ENCODE peak calls at places on chromosomes 7 and 10, in seven cellular contexts. One of them, this sample, is unnamed.

GRCh38 chr10:49610735-49611165 is 640 bp downstream of the SLC18A3 start:
- DNase-seq in GM04504: no peak
- DNase-seq in midbrain: no peak
- DNase-seq in activated CD8-positive, alpha-beta memory T cell treated with anti-CD3 and anti-CD28 coated beads, Interleukin-2, amount 50 U/mL, for 48 hours: no peak
- DNase-seq in neural progenitor cell: no peak
- DNase-seq in sigmoid colon: peak
- DNase-seq in C1 segment of cervical spinal cord: no peak
- DNase-seq in this sample: no peak

GRCh38 chr10:117533507-117534281 is 8.9 kb upstream of the EMX2 start:
- DNase-seq in GM04504: no peak
- DNase-seq in midbrain: no peak
- DNase-seq in activated CD8-positive, alpha-beta memory T cell treated with anti-CD3 and anti-CD28 coated beads, Interleukin-2, amount 50 U/mL, for 48 hours: no peak
- DNase-seq in neural progenitor cell: peak
- DNase-seq in sigmoid colon: peak
- DNase-seq in C1 segment of cervical spinal cord: no peak
- DNase-seq in this sample: no peak

GRCh38 chr7:144009361-144009760 is 9.2 kb downstream of the OR6B1 start:
- DNase-seq in GM04504: no peak
- DNase-seq in midbrain: no peak
- DNase-seq in activated CD8-positive, alpha-beta memory T cell treated with anti-CD3 and anti-CD28 coated beads, Interleukin-2, amount 50 U/mL, for 48 hours: no peak
- DNase-seq in neural progenitor cell: no peak
- DNase-seq in sigmoid colon: no peak
- DNase-seq in C1 segment of cervical spinal cord: no peak
- DNase-seq in this sample: no peak

GRCh38 chr7:5472432-5473315 is 49.0 kb upstream of the TNRC18 start:
- DNase-seq in GM04504: no peak
- DNase-seq in midbrain: no peak
- DNase-seq in activated CD8-positive, alpha-beta memory T cell treated with anti-CD3 and anti-CD28 coated beads, Interleukin-2, amount 50 U/mL, for 48 hours: no peak
- DNase-seq in neural progenitor cell: no peak
- DNase-seq in sigmoid colon: no peak
- DNase-seq in C1 segment of cervical spinal cord: no peak
- DNase-seq in this sample: no peak

GRCh38 chr7:30076411-30076810 is 48.2 kb downstream of the PLEKHA8 start:
- DNase-seq in GM04504: no peak
- DNase-seq in midbrain: no peak
- DNase-seq in activated CD8-positive, alpha-beta memory T cell treated with anti-CD3 and anti-CD28 coated beads, Interleukin-2, amount 50 U/mL, for 48 hours: no peak
- DNase-seq in neural progenitor cell: no peak
- DNase-seq in sigmoid colon: no peak
- DNase-seq in C1 segment of cervical spinal cord: no peak
- DNase-seq in this sample: no peak

GRCh38 chr10:98134431-98135221 is at the start of gene R3HCC1L:
- DNase-seq in GM04504: peak
- DNase-seq in midbrain: peak
- DNase-seq in activated CD8-positive, alpha-beta memory T cell treated with anti-CD3 and anti-CD28 coated beads, Interleukin-2, amount 50 U/mL, for 48 hours: peak
- DNase-seq in neural progenitor cell: peak
- DNase-seq in sigmoid colon: peak
- DNase-seq in C1 segment of cervical spinal cord: peak
- DNase-seq in this sample: peak

GRCh38 chr7:91142743-91143142 is 121.5 kb upstream of the FZD1 start:
- DNase-seq in GM04504: no peak
- DNase-seq in midbrain: no peak
- DNase-seq in activated CD8-positive, alpha-beta memory T cell treated with anti-CD3 and anti-CD28 coated beads, Interleukin-2, amount 50 U/mL, for 48 hours: no peak
- DNase-seq in neural progenitor cell: no peak
- DNase-seq in sigmoid colon: no peak
- DNase-seq in C1 segment of cervical spinal cord: no peak
- DNase-seq in this sample: no peak

GRCh38 chr7:2050511-2050866 is 182.3 kb downstream of the MAD1L1 start:
- DNase-seq in GM04504: no peak
- DNase-seq in midbrain: no peak
- DNase-seq in activated CD8-positive, alpha-beta memory T cell treated with anti-CD3 and anti-CD28 coated beads, Interleukin-2, amount 50 U/mL, for 48 hours: no peak
- DNase-seq in neural progenitor cell: no peak
- DNase-seq in sigmoid colon: no peak
- DNase-seq in C1 segment of cervical spinal cord: no peak
- DNase-seq in this sample: no peak

GRCh38 chr7:81484266-81484665 is 285.6 kb downstream of the HGF start:
- DNase-seq in GM04504: peak
- DNase-seq in midbrain: peak
- DNase-seq in activated CD8-positive, alpha-beta memory T cell treated with anti-CD3 and anti-CD28 coated beads, Interleukin-2, amount 50 U/mL, for 48 hours: no peak
- DNase-seq in neural progenitor cell: peak
- DNase-seq in sigmoid colon: no peak
- DNase-seq in C1 segment of cervical spinal cord: no peak
- DNase-seq in this sample: no peak

GRCh38 chr7:92731327-92732063 is 104.9 kb downstream of the CDK6 start:
- DNase-seq in GM04504: no peak
- DNase-seq in midbrain: no peak
- DNase-seq in activated CD8-positive, alpha-beta memory T cell treated with anti-CD3 and anti-CD28 coated beads, Interleukin-2, amount 50 U/mL, for 48 hours: no peak
- DNase-seq in neural progenitor cell: no peak
- DNase-seq in sigmoid colon: no peak
- DNase-seq in C1 segment of cervical spinal cord: no peak
- DNase-seq in this sample: no peak

GRCh38 chr10:34520084-34520483 is 295.0 kb downstream of the PARD3 start:
- DNase-seq in GM04504: no peak
- DNase-seq in midbrain: no peak
- DNase-seq in activated CD8-positive, alpha-beta memory T cell treated with anti-CD3 and anti-CD28 coated beads, Interleukin-2, amount 50 U/mL, for 48 hours: no peak
- DNase-seq in neural progenitor cell: no peak
- DNase-seq in sigmoid colon: no peak
- DNase-seq in C1 segment of cervical spinal cord: no peak
- DNase-seq in this sample: no peak

GRCh38 chr10:113473851-113474250 is 79.0 kb upstream of the HABP2 start:
- DNase-seq in GM04504: peak
- DNase-seq in midbrain: no peak
- DNase-seq in activated CD8-positive, alpha-beta memory T cell treated with anti-CD3 and anti-CD28 coated beads, Interleukin-2, amount 50 U/mL, for 48 hours: no peak
- DNase-seq in neural progenitor cell: no peak
- DNase-seq in sigmoid colon: no peak
- DNase-seq in C1 segment of cervical spinal cord: no peak
- DNase-seq in this sample: no peak

GRCh38 chr10:90635111-90635798 is 222.6 kb downstream of the HTR7 start:
- DNase-seq in GM04504: no peak
- DNase-seq in midbrain: no peak
- DNase-seq in activated CD8-positive, alpha-beta memory T cell treated with anti-CD3 and anti-CD28 coated beads, Interleukin-2, amount 50 U/mL, for 48 hours: no peak
- DNase-seq in neural progenitor cell: peak
- DNase-seq in sigmoid colon: no peak
- DNase-seq in C1 segment of cervical spinal cord: no peak
- DNase-seq in this sample: no peak

GRCh38 chr10:59793924-59794323 is 40.7 kb upstream of the MRLN start:
- DNase-seq in GM04504: no peak
- DNase-seq in midbrain: no peak
- DNase-seq in activated CD8-positive, alpha-beta memory T cell treated with anti-CD3 and anti-CD28 coated beads, Interleukin-2, amount 50 U/mL, for 48 hours: no peak
- DNase-seq in neural progenitor cell: no peak
- DNase-seq in sigmoid colon: no peak
- DNase-seq in C1 segment of cervical spinal cord: no peak
- DNase-seq in this sample: no peak

GRCh38 chr7:490461-491291 is 29.0 kb downstream of the PDGFA start:
- DNase-seq in GM04504: no peak
- DNase-seq in midbrain: no peak
- DNase-seq in activated CD8-positive, alpha-beta memory T cell treated with anti-CD3 and anti-CD28 coated beads, Interleukin-2, amount 50 U/mL, for 48 hours: no peak
- DNase-seq in neural progenitor cell: no peak
- DNase-seq in sigmoid colon: peak
- DNase-seq in C1 segment of cervical spinal cord: no peak
- DNase-seq in this sample: no peak

GRCh38 chr7:137903382-137904169 is 56.8 kb upstream of the DGKI start:
- DNase-seq in GM04504: no peak
- DNase-seq in midbrain: peak
- DNase-seq in activated CD8-positive, alpha-beta memory T cell treated with anti-CD3 and anti-CD28 coated beads, Interleukin-2, amount 50 U/mL, for 48 hours: peak
- DNase-seq in neural progenitor cell: peak
- DNase-seq in sigmoid colon: peak
- DNase-seq in C1 segment of cervical spinal cord: peak
- DNase-seq in this sample: peak

GRCh38 chr10:70448236-70448635 is 6.8 kb upstream of the NODAL start:
- DNase-seq in GM04504: no peak
- DNase-seq in midbrain: no peak
- DNase-seq in activated CD8-positive, alpha-beta memory T cell treated with anti-CD3 and anti-CD28 coated beads, Interleukin-2, amount 50 U/mL, for 48 hours: no peak
- DNase-seq in neural progenitor cell: no peak
- DNase-seq in sigmoid colon: no peak
- DNase-seq in C1 segment of cervical spinal cord: no peak
- DNase-seq in this sample: no peak

GRCh38 chr7:80284848-80285247 is 150.2 kb downstream of the GNAI1 start:
- DNase-seq in GM04504: peak
- DNase-seq in midbrain: no peak
- DNase-seq in activated CD8-positive, alpha-beta memory T cell treated with anti-CD3 and anti-CD28 coated beads, Interleukin-2, amount 50 U/mL, for 48 hours: no peak
- DNase-seq in neural progenitor cell: no peak
- DNase-seq in sigmoid colon: no peak
- DNase-seq in C1 segment of cervical spinal cord: no peak
- DNase-seq in this sample: no peak

GRCh38 chr7:139635521-139636240 is 112.2 kb downstream of the CLEC2L start:
- DNase-seq in GM04504: no peak
- DNase-seq in midbrain: no peak
- DNase-seq in activated CD8-positive, alpha-beta memory T cell treated with anti-CD3 and anti-CD28 coated beads, Interleukin-2, amount 50 U/mL, for 48 hours: peak
- DNase-seq in neural progenitor cell: peak
- DNase-seq in sigmoid colon: no peak
- DNase-seq in C1 segment of cervical spinal cord: no peak
- DNase-seq in this sample: peak

GRCh38 chr10:28532223-28532508 is 752 bp upstream of the WAC start:
- DNase-seq in GM04504: no peak
- DNase-seq in midbrain: peak
- DNase-seq in activated CD8-positive, alpha-beta memory T cell treated with anti-CD3 and anti-CD28 coated beads, Interleukin-2, amount 50 U/mL, for 48 hours: no peak
- DNase-seq in neural progenitor cell: no peak
- DNase-seq in sigmoid colon: no peak
- DNase-seq in C1 segment of cervical spinal cord: no peak
- DNase-seq in this sample: no peak

GRCh38 chr7:93171606-93172226 is 23.5 kb upstream of the SAMD9L start:
- DNase-seq in GM04504: no peak
- DNase-seq in midbrain: no peak
- DNase-seq in activated CD8-positive, alpha-beta memory T cell treated with anti-CD3 and anti-CD28 coated beads, Interleukin-2, amount 50 U/mL, for 48 hours: no peak
- DNase-seq in neural progenitor cell: no peak
- DNase-seq in sigmoid colon: no peak
- DNase-seq in C1 segment of cervical spinal cord: no peak
- DNase-seq in this sample: no peak

GRCh38 chr7:80681272-80681885 is 42.9 kb downstream of the CD36 start:
- DNase-seq in GM04504: no peak
- DNase-seq in midbrain: no peak
- DNase-seq in activated CD8-positive, alpha-beta memory T cell treated with anti-CD3 and anti-CD28 coated beads, Interleukin-2, amount 50 U/mL, for 48 hours: no peak
- DNase-seq in neural progenitor cell: no peak
- DNase-seq in sigmoid colon: no peak
- DNase-seq in C1 segment of cervical spinal cord: no peak
- DNase-seq in this sample: no peak

GRCh38 chr10:79112898-79113431 is 44.2 kb downstream of the ZMIZ1 start:
- DNase-seq in GM04504: peak
- DNase-seq in midbrain: no peak
- DNase-seq in activated CD8-positive, alpha-beta memory T cell treated with anti-CD3 and anti-CD28 coated beads, Interleukin-2, amount 50 U/mL, for 48 hours: no peak
- DNase-seq in neural progenitor cell: no peak
- DNase-seq in sigmoid colon: peak
- DNase-seq in C1 segment of cervical spinal cord: no peak
- DNase-seq in this sample: no peak

GRCh38 chr10:116756277-116756676 is 13.9 kb upstream of the HSPA12A start:
- DNase-seq in GM04504: no peak
- DNase-seq in midbrain: peak
- DNase-seq in activated CD8-positive, alpha-beta memory T cell treated with anti-CD3 and anti-CD28 coated beads, Interleukin-2, amount 50 U/mL, for 48 hours: no peak
- DNase-seq in neural progenitor cell: no peak
- DNase-seq in sigmoid colon: peak
- DNase-seq in C1 segment of cervical spinal cord: peak
- DNase-seq in this sample: no peak

GRCh38 chr7:91718071-91718470 is 162.4 kb downstream of the MTERF1 start:
- DNase-seq in GM04504: no peak
- DNase-seq in midbrain: no peak
- DNase-seq in activated CD8-positive, alpha-beta memory T cell treated with anti-CD3 and anti-CD28 coated beads, Interleukin-2, amount 50 U/mL, for 48 hours: no peak
- DNase-seq in neural progenitor cell: no peak
- DNase-seq in sigmoid colon: no peak
- DNase-seq in C1 segment of cervical spinal cord: no peak
- DNase-seq in this sample: no peak

GRCh38 chr10:120456626-120457430 is at the start of gene PLPP4:
- DNase-seq in GM04504: no peak
- DNase-seq in midbrain: peak
- DNase-seq in activated CD8-positive, alpha-beta memory T cell treated with anti-CD3 and anti-CD28 coated beads, Interleukin-2, amount 50 U/mL, for 48 hours: no peak
- DNase-seq in neural progenitor cell: peak
- DNase-seq in sigmoid colon: no peak
- DNase-seq in C1 segment of cervical spinal cord: peak
- DNase-seq in this sample: no peak

GRCh38 chr7:151132461-151133205 is 34.9 kb downstream of the GBX1 start:
- DNase-seq in GM04504: no peak
- DNase-seq in midbrain: no peak
- DNase-seq in activated CD8-positive, alpha-beta memory T cell treated with anti-CD3 and anti-CD28 coated beads, Interleukin-2, amount 50 U/mL, for 48 hours: no peak
- DNase-seq in neural progenitor cell: no peak
- DNase-seq in sigmoid colon: peak
- DNase-seq in C1 segment of cervical spinal cord: no peak
- DNase-seq in this sample: no peak

GRCh38 chr10:5440206-5440605 is 27.8 kb downstream of the NET1 start:
- DNase-seq in GM04504: no peak
- DNase-seq in midbrain: no peak
- DNase-seq in activated CD8-positive, alpha-beta memory T cell treated with anti-CD3 and anti-CD28 coated beads, Interleukin-2, amount 50 U/mL, for 48 hours: no peak
- DNase-seq in neural progenitor cell: no peak
- DNase-seq in sigmoid colon: no peak
- DNase-seq in C1 segment of cervical spinal cord: no peak
- DNase-seq in this sample: no peak

GRCh38 chr7:42232275-42232674 is 4.7 kb downstream of the GLI3 start:
- DNase-seq in GM04504: peak
- DNase-seq in midbrain: peak
- DNase-seq in activated CD8-positive, alpha-beta memory T cell treated with anti-CD3 and anti-CD28 coated beads, Interleukin-2, amount 50 U/mL, for 48 hours: no peak
- DNase-seq in neural progenitor cell: peak
- DNase-seq in sigmoid colon: peak
- DNase-seq in C1 segment of cervical spinal cord: no peak
- DNase-seq in this sample: no peak

GRCh38 chr10:131814567-131815290 is 86.1 kb upstream of the PPP2R2D start:
- DNase-seq in GM04504: no peak
- DNase-seq in midbrain: no peak
- DNase-seq in activated CD8-positive, alpha-beta memory T cell treated with anti-CD3 and anti-CD28 coated beads, Interleukin-2, amount 50 U/mL, for 48 hours: peak
- DNase-seq in neural progenitor cell: no peak
- DNase-seq in sigmoid colon: no peak
- DNase-seq in C1 segment of cervical spinal cord: no peak
- DNase-seq in this sample: no peak

GRCh38 chr7:24786941-24787340 is 29.7 kb upstream of the GSDME start:
- DNase-seq in GM04504: peak
- DNase-seq in midbrain: peak
- DNase-seq in activated CD8-positive, alpha-beta memory T cell treated with anti-CD3 and anti-CD28 coated beads, Interleukin-2, amount 50 U/mL, for 48 hours: no peak
- DNase-seq in neural progenitor cell: no peak
- DNase-seq in sigmoid colon: no peak
- DNase-seq in C1 segment of cervical spinal cord: no peak
- DNase-seq in this sample: no peak

GRCh38 chr7:8923164-8923806 is 489.9 kb downstream of the NXPH1 start:
- DNase-seq in GM04504: no peak
- DNase-seq in midbrain: no peak
- DNase-seq in activated CD8-positive, alpha-beta memory T cell treated with anti-CD3 and anti-CD28 coated beads, Interleukin-2, amount 50 U/mL, for 48 hours: no peak
- DNase-seq in neural progenitor cell: no peak
- DNase-seq in sigmoid colon: no peak
- DNase-seq in C1 segment of cervical spinal cord: no peak
- DNase-seq in this sample: no peak

GRCh38 chr10:23063387-23064287 is 31.7 kb upstream of the MSRB2 start:
- DNase-seq in GM04504: no peak
- DNase-seq in midbrain: peak
- DNase-seq in activated CD8-positive, alpha-beta memory T cell treated with anti-CD3 and anti-CD28 coated beads, Interleukin-2, amount 50 U/mL, for 48 hours: no peak
- DNase-seq in neural progenitor cell: peak
- DNase-seq in sigmoid colon: no peak
- DNase-seq in C1 segment of cervical spinal cord: no peak
- DNase-seq in this sample: no peak

GRCh38 chr10:10092581-10092980 is 925.1 kb upstream of the CELF2 start:
- DNase-seq in GM04504: no peak
- DNase-seq in midbrain: no peak
- DNase-seq in activated CD8-positive, alpha-beta memory T cell treated with anti-CD3 and anti-CD28 coated beads, Interleukin-2, amount 50 U/mL, for 48 hours: no peak
- DNase-seq in neural progenitor cell: peak
- DNase-seq in sigmoid colon: no peak
- DNase-seq in C1 segment of cervical spinal cord: no peak
- DNase-seq in this sample: no peak

GRCh38 chr7:32077806-32078205 is 7.6 kb upstream of the PDE1C start:
- DNase-seq in GM04504: no peak
- DNase-seq in midbrain: no peak
- DNase-seq in activated CD8-positive, alpha-beta memory T cell treated with anti-CD3 and anti-CD28 coated beads, Interleukin-2, amount 50 U/mL, for 48 hours: no peak
- DNase-seq in neural progenitor cell: no peak
- DNase-seq in sigmoid colon: no peak
- DNase-seq in C1 segment of cervical spinal cord: no peak
- DNase-seq in this sample: no peak

This sample was measured in T-cell.